ENCODE peak calls at places on chromosomes 12 and 14, in eight cellular contexts. U, B, D, T, V, E, W and P are unnamed samples.

GRCh38 chr14:90508536-90509254 is 111.9 kb downstream of the CALM1 start:
- DNase-seq in D (no peak), V (peak; percentile 86), T (no peak), B (no peak), U (no peak), E (no peak), W (no peak), P (no peak)

GRCh38 chr14:88521818-88522217 is 33.0 kb downstream of the PTPN21 start:
- DNase-seq in U (no peak), B (no peak), E (peak; percentile 17), D (no peak), T (no peak), V (no peak), W (no peak), P (no peak)

GRCh38 chr12:97452839-97453238 is 9.8 kb upstream of the RMST start:
- DNase-seq in V (no peak), D (no peak), T (no peak), W (no peak), E (no peak), U (no peak), B (no peak), P (no peak)

GRCh38 chr12:24201258-24201970 is 251.9 kb upstream of the SOX5 start:
- DNase-seq in E (no peak), W (no peak), D (peak; percentile 23), V (no peak), T (no peak), B (no peak), U (no peak), P (no peak)

GRCh38 chr14:52279405-52279804 is 11.9 kb downstream of the PTGDR start:
- DNase-seq in U (no peak), B (peak; percentile 12), T (no peak), D (peak; percentile 51), E (peak; percentile 31), V (no peak), W (peak; percentile 20), P (no peak)

GRCh38 chr12:57868870-57869609 is 22.5 kb upstream of the CTDSP2 start:
- DNase-seq in D (no peak), B (no peak), W (no peak), T (no peak), E (no peak), U (peak; percentile 38), V (no peak), P (no peak)

GRCh38 chr12:130633771-130634170 is 82.3 kb downstream of the RIMBP2 start:
- DNase-seq in T (no peak), E (no peak), B (no peak), U (no peak), D (no peak), W (no peak), V (peak; percentile 15), P (no peak)

GRCh38 chr14:24071836-24072420 is 566 bp downstream of the CPNE6 start:
- DNase-seq in E (no peak), W (no peak), V (no peak), T (no peak), D (no peak), U (no peak), B (no peak), P (no peak)

GRCh38 chr12:8890313-8891084 is 23.8 kb upstream of the PHC1 start:
- DNase-seq in U (peak; percentile 30), D (peak; percentile 37), E (peak; percentile 25), V (peak; percentile 53), T (no peak), W (peak; percentile 54), B (peak; percentile 66), P (peak; percentile 45)

DNA sequence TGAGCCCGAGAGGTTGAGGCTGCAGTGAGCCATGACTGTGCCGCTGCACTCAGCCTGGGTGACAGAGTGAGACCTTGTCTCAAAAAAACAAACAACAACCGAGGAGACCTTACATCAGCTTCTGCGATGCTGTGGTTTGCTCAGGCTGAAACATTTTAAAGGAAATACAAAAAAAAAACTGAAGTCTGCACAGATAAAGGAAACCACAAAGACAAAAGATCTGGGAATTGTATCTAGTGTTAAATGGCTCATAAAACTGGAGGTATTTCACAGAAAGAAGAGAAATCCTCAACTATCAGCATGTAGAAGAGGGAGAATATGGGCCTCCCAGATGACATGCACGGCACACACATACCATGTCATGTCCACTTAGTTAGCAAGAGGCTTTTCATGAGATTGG is 60.3 kb upstream of the VPS33A start:
- DNase-seq in V (no peak), E (no peak), T (no peak), D (no peak), W (no peak), U (no peak), B (no peak), P (no peak)
- TF ChIP-seq CTCF in V (no peak), E (no peak), T (no peak), D (no peak), W (no peak), U (no peak), B (no peak), P (no peak)

DNA sequence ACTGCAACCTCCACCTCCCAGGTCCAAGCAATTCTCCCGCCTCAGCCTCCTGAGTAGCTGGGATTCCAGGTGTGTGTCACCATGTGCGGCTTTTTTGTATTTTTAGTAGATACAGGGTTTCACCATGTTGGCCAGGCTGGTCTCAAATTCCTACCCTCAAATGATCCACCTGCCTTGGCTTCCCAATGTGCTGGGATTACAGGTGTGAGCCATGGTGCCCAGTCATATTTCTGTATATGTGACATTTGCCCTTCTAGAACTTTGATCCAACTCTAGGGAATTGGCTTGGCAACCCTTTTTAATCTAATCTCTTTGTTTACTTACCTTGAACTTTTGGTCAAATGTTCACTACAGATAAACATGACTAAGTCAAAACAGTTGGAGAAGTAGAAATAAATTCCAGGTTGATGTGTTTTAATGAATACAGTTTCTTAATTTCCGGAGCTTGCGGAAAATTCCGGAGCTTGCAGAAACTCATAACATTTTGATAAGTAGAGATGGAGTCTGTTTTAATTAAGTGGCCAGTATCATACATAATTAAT is 11.5 kb upstream of the PEBP1 start:
- DNase-seq in W (no peak), T (no peak), D (no peak), U (no peak), B (no peak), V (no peak), E (no peak), P (no peak)
- H3K4me3 ChIP-seq in W (no peak overlapping the region), T (no peak overlapping the region), D (no peak overlapping the region), U (no peak overlapping the region), B (no peak overlapping the region), V (no peak overlapping the region), E (no peak overlapping the region), P (no peak overlapping the region)

GRCh38 chr14:93884950-93885349 is 42.2 kb upstream of the FAM181A start:
- DNase-seq in V (no peak), T (no peak), W (no peak), B (no peak), D (no peak), E (no peak), U (no peak), P (no peak)

GRCh38 chr14:93878251-93878650 is 48.9 kb upstream of the FAM181A start:
- DNase-seq in E (no peak), D (no peak), T (no peak), U (no peak), V (no peak), B (no peak), W (no peak), P (no peak)

GRCh38 chr14:93879362-93879983 is 47.7 kb upstream of the FAM181A start:
- DNase-seq in B (no peak), W (no peak), D (no peak), T (no peak), V (peak; percentile 43), U (no peak), E (no peak), P (no peak)

GRCh38 chr14:93878871-93879270 is 48.3 kb upstream of the FAM181A start:
- DNase-seq in B (no peak), E (no peak), W (no peak), D (no peak), U (no peak), V (no peak), T (no peak), P (no peak)

DNA sequence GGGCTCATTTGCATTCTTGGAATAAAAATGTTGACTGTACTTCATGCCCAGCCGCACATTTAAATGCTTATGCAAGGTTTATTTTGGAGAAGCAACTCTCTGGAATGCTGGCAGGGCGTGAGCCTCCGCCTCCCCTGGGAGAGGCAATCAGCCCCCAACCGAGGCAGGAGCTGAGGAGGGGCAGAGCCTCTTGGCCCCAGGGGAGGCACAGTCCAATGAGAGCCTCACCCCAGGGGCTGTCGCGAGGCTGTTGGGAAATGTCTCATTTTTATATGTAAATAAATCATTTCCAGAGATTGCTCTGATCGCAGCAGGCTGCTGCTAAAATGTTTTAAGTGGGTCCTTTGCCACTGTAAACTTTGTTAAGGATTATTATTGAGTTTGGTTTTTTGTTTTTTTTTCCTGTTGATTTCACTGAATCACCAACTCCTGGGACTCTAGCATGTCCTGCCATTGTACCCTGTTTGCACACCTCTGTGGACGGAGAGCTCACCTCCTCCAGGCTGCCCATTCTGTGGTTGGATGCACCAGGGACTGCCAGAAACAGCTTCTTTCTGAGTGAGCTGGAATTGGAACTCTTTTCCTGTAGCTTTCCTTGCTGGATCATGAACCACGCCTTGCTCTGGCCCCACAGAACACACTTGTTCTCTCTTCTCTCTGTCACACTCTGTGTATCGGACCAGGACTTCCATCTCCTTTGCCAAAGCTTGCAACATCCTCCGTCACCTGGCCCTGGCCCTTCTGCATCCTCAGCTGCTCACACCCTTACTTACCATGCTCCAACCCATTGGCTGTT is 46.9 kb upstream of the FAM181A start:
- DNase-seq in B (no peak), T (no peak), W (peak; percentile 2), E (peak; percentile 76), U (no peak), D (peak; percentile 11), V (peak; percentile 67), P (no peak)
- TF ChIP-seq CTCF in B (no peak), T (no peak), W (no peak), E (no peak), U (no peak), D (no peak), V (no peak), P (no peak)

GRCh38 chr14:106848330-106849121 is 1322.1 kb downstream of the TMEM121 start:
- DNase-seq in D (peak; percentile 24), E (no peak), W (no peak), B (no peak), T (no peak), U (no peak), V (no peak), P (no peak)

GRCh38 chr14:106843951-106844483 is 1317.6 kb downstream of the TMEM121 start:
- DNase-seq in U (no peak), W (no peak), V (no peak), E (no peak), B (peak; percentile 23), D (peak; percentile 5), T (no peak), P (no peak)

GRCh38 chr14:106845286-106846087 is 1319.1 kb downstream of the TMEM121 start:
- DNase-seq in D (no peak), B (peak; percentile 62), E (no peak), T (no peak), W (no peak), V (no peak), U (no peak), P (no peak)

GRCh38 chr14:106844608-106845285 is 1318.4 kb downstream of the TMEM121 start:
- DNase-seq in T (peak; percentile 75), D (peak; percentile 18), U (peak; percentile 53), E (no peak), W (no peak), V (peak; percentile 6), B (peak; percentile 53), P (peak; percentile 85)

DNA sequence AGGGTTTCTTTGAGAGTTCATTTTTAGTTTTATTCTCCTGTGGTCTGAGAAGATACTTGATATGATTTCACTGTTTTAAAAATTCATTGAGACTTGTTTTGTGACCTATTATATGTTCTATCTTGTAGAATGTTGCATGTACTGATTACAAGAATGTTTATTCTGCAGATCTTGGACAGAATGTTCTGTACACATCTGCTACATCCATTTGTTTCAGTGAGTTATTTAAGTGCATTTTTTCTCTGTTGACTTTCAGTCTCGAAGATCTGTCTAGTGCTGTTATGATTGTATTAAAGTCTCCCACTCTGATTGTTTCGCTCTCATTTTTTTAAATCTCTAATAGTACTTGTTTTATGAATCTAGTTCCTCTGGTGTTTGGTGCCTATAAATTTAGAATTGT is 1319.8 kb downstream of the TMEM121 start:
- DNase-seq in D (no peak), V (no peak), U (no peak), E (no peak), B (no peak), T (no peak), W (no peak), P (no peak)
- H3K4me3 ChIP-seq in D (no peak overlapping the region), V (no peak overlapping the region), U (no peak overlapping the region), E (no peak overlapping the region), B (peak overlapping the region; percentile 64), T (no peak overlapping the region), W (no peak overlapping the region), P (no peak overlapping the region)